ENCODE peak calls at places on chromosomes 2 and 18, in five cellular contexts. E, F, W, S and R are unnamed samples.

GRCh38 chr18:22848618-22849017 is 84.5 kb upstream of the RBBP8 start:
- DNase-seq in E (no peak), F (peak), W (no peak), S (no peak), R (no peak)

GRCh38 chr2:30237346-30238142 is 6.2 kb downstream of the LBH start:
- DNase-seq in E (no peak), F (peak), W (no peak), S (no peak), R (no peak)

GRCh38 chr2:161915121-161915520 is 158.9 kb downstream of the DPP4 start:
- DNase-seq in E (no peak), F (peak), W (no peak), S (no peak), R (no peak)

GRCh38 chr2:30871980-30872789 is 64.9 kb upstream of the CAPN13 start:
- DNase-seq in E (no peak), F (no peak), W (no peak), S (no peak), R (no peak)

GRCh38 chr2:3287896-3288295 is 89.7 kb downstream of the EIPR1 start:
- DNase-seq in E (no peak), F (no peak), W (no peak), S (no peak), R (no peak)

GRCh38 chr2:219350215-219350937 is 17.8 kb upstream of the RESP18 start:
- DNase-seq in E (no peak), F (no peak), W (no peak), S (no peak), R (no peak)

GRCh38 chr2:17635007-17635406 is 94.5 kb downstream of the VSNL1 start:
- DNase-seq in E (no peak), F (no peak), W (no peak), S (no peak), R (no peak)

GRCh38 chr2:218030409-218031195 is 27.8 kb upstream of the TNS1 start:
- DNase-seq in E (peak), F (no peak), W (no peak), S (no peak), R (no peak)

GRCh38 chr2:180124273-180124881 is 117.3 kb upstream of the CWC22 start:
- DNase-seq in E (peak), F (peak), W (no peak), S (no peak), R (no peak)

GRCh38 chr2:237321746-237322145 is 92.2 kb downstream of the COL6A3 start:
- DNase-seq in E (no peak), F (no peak), W (no peak), S (no peak), R (no peak)

GRCh38 chr2:222939208-222939846 is 78.5 kb downstream of the ACSL3 start:
- DNase-seq in E (peak), F (peak), W (no peak), S (peak), R (no peak)

GRCh38 chr18:3652380-3653262 is 202.6 kb downstream of the TGIF1 start:
- DNase-seq in E (no peak), F (peak), W (peak), S (peak), R (no peak)

GRCh38 chr18:80194874-80195570 is 52.3 kb downstream of the PARD6G start:
- DNase-seq in E (peak), F (no peak), W (no peak), S (no peak), R (no peak)

GRCh38 chr2:149991576-149991975 is 404.0 kb upstream of the MMADHC start:
- DNase-seq in E (no peak), F (peak), W (no peak), S (no peak), R (no peak)

GRCh38 chr2:47274780-47275117 is 119.6 kb upstream of the STPG4 start:
- DNase-seq in E (no peak), F (no peak), W (no peak), S (no peak), R (no peak)

GRCh38 chr2:49306925-49307324 is 152.6 kb upstream of the FSHR start:
- DNase-seq in E (no peak), F (peak), W (no peak), S (no peak), R (no peak)

GRCh38 chr2:150675807-150676206 is 188.3 kb upstream of the RND3 start:
- DNase-seq in E (no peak), F (no peak), W (no peak), S (no peak), R (no peak)

GRCh38 chr2:61431345-61431744 is 39.5 kb downstream of the USP34 start:
- DNase-seq in E (no peak), F (no peak), W (no peak), S (no peak), R (no peak)

GRCh38 chr2:42854207-42854818 is 61.9 kb upstream of the HAAO start:
- DNase-seq in E (no peak), F (no peak), W (no peak), S (no peak), R (peak)

GRCh38 chr2:60858897-60859311 is 22.5 kb upstream of the REL start:
- DNase-seq in E (no peak), F (no peak), W (no peak), S (no peak), R (no peak)

GRCh38 chr2:130808482-130809268 is 28.0 kb upstream of the ARHGEF4 start:
- DNase-seq in E (no peak), F (no peak), W (no peak), S (no peak), R (no peak)

GRCh38 chr2:207481924-207482323 is 47.8 kb upstream of the CREB1 start:
- DNase-seq in E (no peak), F (no peak), W (no peak), S (no peak), R (no peak)

GRCh38 chr2:136117391-136117841 is 533 bp downstream of the CXCR4 start:
- DNase-seq in E (peak), F (peak), W (no peak), S (no peak), R (peak)

GRCh38 chr2:29607025-29607424 is 314.4 kb downstream of the ALK start:
- DNase-seq in E (no peak), F (no peak), W (no peak), S (no peak), R (no peak)

GRCh38 chr2:16546128-16546754 is 119.4 kb downstream of the CYRIA start:
- DNase-seq in E (no peak), F (peak), W (no peak), S (no peak), R (no peak)

GRCh38 chr2:219274392-219274921 is 4.7 kb upstream of the DNAJB2 start:
- DNase-seq in E (no peak), F (peak), W (no peak), S (no peak), R (no peak)

GRCh38 chr2:220473611-220474010 is 846.2 kb downstream of the SLC4A3 start:
- DNase-seq in E (no peak), F (peak), W (no peak), S (no peak), R (no peak)

GRCh38 chr2:190119948-190120347 is 57.4 kb upstream of the MSTN start:
- DNase-seq in E (no peak), F (peak), W (no peak), S (no peak), R (no peak)

GRCh38 chr2:199684168-199684567 is 166.8 kb downstream of the FTCDNL1 start:
- DNase-seq in E (no peak), F (no peak), W (no peak), S (no peak), R (no peak)

GRCh38 chr2:74573747-74574562 is 19.4 kb downstream of the DOK1 start:
- DNase-seq in E (no peak), F (peak), W (no peak), S (no peak), R (no peak)

GRCh38 chr18:51195602-51196115 is 1.8 kb downstream of the MEX3C start:
- DNase-seq in E (no peak), F (peak), W (no peak), S (no peak), R (no peak)

GRCh38 chr2:231977430-231977829 is 15.9 kb downstream of the DIS3L2 start:
- DNase-seq in E (no peak), F (no peak), W (no peak), S (no peak), R (no peak)

GRCh38 chr2:144479659-144480058 is 40.3 kb downstream of the ZEB2 start:
- DNase-seq in E (no peak), F (no peak), W (no peak), S (no peak), R (no peak)

GRCh38 chr2:239661334-239662312 is 260.8 kb upstream of the HDAC4 start:
- DNase-seq in E (no peak), F (no peak), W (no peak), S (no peak), R (no peak)

GRCh38 chr18:79690071-79690470 is 10.5 kb downstream of the CTDP1 start:
- DNase-seq in E (no peak), F (no peak), W (no peak), S (no peak), R (no peak)

GRCh38 chr2:234533631-234534030 is 36.8 kb upstream of the ARL4C start:
- DNase-seq in E (no peak), F (no peak), W (no peak), S (no peak), R (no peak)